ENCODE peak calls at places on chromosomes 5 and 9, in five cellular contexts. X is ovary, E is A549, F is esophagus muscularis mucosa, S is HepG2. H is an unnamed sample.

GRCh38 chr5:101678494-101679193 is 617.4 kb downstream of the SLCO4C1 start:
- DNase-seq in S (peak; percentile 52), F (no peak), X (no peak), E (peak; percentile 76), H (peak; percentile 64)

GRCh38 chr5:153222956-153223355 is 267.5 kb upstream of the GRIA1 start:
- DNase-seq in X (no peak), S (no peak), F (no peak), E (no peak), H (no peak)

GRCh38 chr5:143985832-143986485 is 174.0 kb downstream of the HMHB1 start:
- DNase-seq in F (no peak), S (no peak), X (no peak), E (no peak), H (no peak)

GRCh38 chr9:91428431-91428830 is 4.8 kb upstream of the NFIL3 start:
- DNase-seq in S (no peak), E (no peak), F (no peak), X (no peak), H (no peak)

GRCh38 chr5:125033602-125034001 is 287.2 kb upstream of the ZNF608 start:
- DNase-seq in S (no peak), F (no peak), X (no peak), E (no peak), H (no peak)

GRCh38 chr5:148482697-148483462 is 99.1 kb downstream of the FBXO38 start:
- DNase-seq in X (peak; percentile 7), E (peak; percentile 72), S (peak; percentile 67), F (no peak), H (no peak)

GRCh38 chr5:20660588-20660987 is 672.6 kb upstream of the CDH18 start:
- DNase-seq in X (no peak), F (no peak), S (no peak), E (no peak), H (no peak)

GRCh38 chr5:8538813-8539212 is 669.9 kb downstream of the MTRR start:
- DNase-seq in E (no peak), S (no peak), X (no peak), F (no peak), H (no peak)

GRCh38 chr9:88535226-88535931 is 401 bp downstream of the NXNL2 start:
- DNase-seq in F (no peak), X (no peak), E (peak; percentile 31), S (no peak), H (no peak)

GRCh38 chr5:117461403-117461802 is 886.8 kb upstream of the SEMA6A start:
- DNase-seq in E (no peak), S (no peak), X (no peak), F (no peak), H (no peak)

GRCh38 chr5:36880761-36881160 is 4.2 kb downstream of the NIPBL start:
- DNase-seq in E (no peak), F (no peak), X (no peak), S (no peak), H (no peak)

GRCh38 chr5:122053181-122054109 is 24.6 kb downstream of the LOX start:
- DNase-seq in S (no peak), F (no peak), X (no peak), E (no peak), H (peak; percentile 64)

GRCh38 chr9:78439192-78439865 is 142.4 kb downstream of the PSAT1 start:
- DNase-seq in X (peak; percentile 53), E (peak; percentile 87), F (no peak), S (peak; percentile 66), H (peak; percentile 90)

GRCh38 chr9:26975728-26976707 is 19.8 kb downstream of the IFT74 start:
- DNase-seq in S (peak; percentile 32), X (no peak), F (no peak), E (peak; percentile 72), H (no peak)

GRCh38 chr5:37501152-37501551 is 122.0 kb downstream of the WDR70 start:
- DNase-seq in X (no peak), F (no peak), E (peak; percentile 7), S (peak; percentile 3), H (no peak)

GRCh38 chr5:158621381-158621780 is 478.3 kb downstream of the EBF1 start:
- DNase-seq in E (no peak), F (no peak), S (no peak), X (no peak), H (no peak)

GRCh38 chr5:31273161-31273560 is 79.7 kb downstream of the CDH6 start:
- DNase-seq in S (no peak), X (no peak), E (no peak), F (no peak), H (no peak)

GRCh38 chr5:172901012-172901780 is 58.0 kb upstream of the RPL26L1 start:
- DNase-seq in F (no peak), E (peak; percentile 94), X (peak; percentile 89), S (peak; percentile 22), H (peak; percentile 94)

GRCh38 chr9:73780916-73781315 is 629.3 kb downstream of the ANXA1 start:
- DNase-seq in E (peak; percentile 1), X (no peak), F (no peak), S (no peak), H (no peak)

GRCh38 chr9:115946530-115946929 is 207.1 kb upstream of the PAPPA start:
- DNase-seq in E (peak; percentile 95), F (no peak), X (no peak), S (peak; percentile 88), H (no peak)

GRCh38 chr5:111299067-111299481 is 74.9 kb downstream of the CAMK4 start:
- DNase-seq in F (no peak), X (no peak), S (peak; percentile 4), E (peak; percentile 2), H (peak; percentile 65)

GRCh38 chr5:148909001-148909400 is 82.6 kb downstream of the ADRB2 start:
- DNase-seq in F (no peak), X (no peak), E (no peak), S (no peak), H (no peak)

GRCh38 chr9:97874617-97875016 is 21.6 kb downstream of the FOXE1 start:
- DNase-seq in X (no peak), E (no peak), F (no peak), S (no peak), H (no peak)

GRCh38 chr5:39670391-39670790 is 245.6 kb upstream of the DAB2 start:
- DNase-seq in S (no peak), E (no peak), X (no peak), F (no peak), H (no peak)

GRCh38 chr5:72138943-72139467 is 31.7 kb downstream of the MAP1B start:
- DNase-seq in E (no peak), S (no peak), F (no peak), X (peak; percentile 39), H (no peak)

GRCh38 chr5:76688836-76689235 is 27.1 kb upstream of the F2R start:
- DNase-seq in X (no peak), S (no peak), F (no peak), E (no peak), H (no peak)

GRCh38 chr5:55172937-55173695 is at the start of gene CDC20B:
- DNase-seq in F (peak; percentile 89), E (peak; percentile 68), X (peak; percentile 41), S (peak; percentile 23), H (peak; percentile 78)

GRCh38 chr9:28779240-28779639 is 1206.0 kb upstream of the C9orf72 start:
- DNase-seq in X (no peak), F (no peak), S (no peak), E (no peak), H (no peak)

GRCh38 chr9:98532147-98532546 is 176.6 kb downstream of the GABBR2 start:
- DNase-seq in E (no peak), X (no peak), S (no peak), F (no peak), H (no peak)

GRCh38 chr5:169433221-169433651 is 132.3 kb upstream of the SLIT3 start:
- DNase-seq in E (no peak), X (no peak), S (no peak), F (no peak), H (no peak)

GRCh38 chr9:11457809-11458785 is 845.3 kb upstream of the PTPRD start:
- DNase-seq in S (no peak), X (no peak), E (no peak), F (no peak), H (no peak)

GRCh38 chr5:50854082-50854481 is 187.6 kb downstream of the PARP8 start:
- DNase-seq in F (no peak), X (no peak), S (no peak), E (no peak), H (no peak)
- TF ChIP-seq EP300 in F (no peak), X (no peak), S (no peak), E (no peak), H (no peak)

DNA sequence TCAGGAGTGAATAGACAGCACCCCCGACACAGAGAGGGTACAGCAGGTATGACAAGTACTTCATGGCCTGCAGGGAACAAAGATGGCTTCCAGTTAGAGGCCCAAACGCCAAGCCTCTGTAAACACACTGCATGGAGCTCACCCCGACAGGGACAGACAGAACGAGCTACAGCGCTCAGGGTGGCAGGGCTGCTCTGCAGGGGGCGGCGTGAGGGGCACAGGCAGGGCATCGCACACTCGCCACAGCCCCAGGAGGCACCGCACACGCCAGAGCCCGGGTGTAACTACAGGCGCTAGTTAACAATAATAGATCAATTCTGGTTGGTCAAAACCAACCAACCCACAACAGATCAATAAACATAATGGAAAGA is 21.1 kb downstream of the CLPTM1L start:
- DNase-seq in S (no peak), F (no peak), E (no peak), X (no peak), H (peak; percentile 44)
- H3K4me1 ChIP-seq in S (peaks cover 28% of the 10 kb centered on the region), F (peaks cover 14% of the 10 kb centered on the region), E (peaks cover 24% of the 10 kb centered on the region), X (no peaks in the 10 kb centered on the region), H (no peaks in the 10 kb centered on the region)

DNA sequence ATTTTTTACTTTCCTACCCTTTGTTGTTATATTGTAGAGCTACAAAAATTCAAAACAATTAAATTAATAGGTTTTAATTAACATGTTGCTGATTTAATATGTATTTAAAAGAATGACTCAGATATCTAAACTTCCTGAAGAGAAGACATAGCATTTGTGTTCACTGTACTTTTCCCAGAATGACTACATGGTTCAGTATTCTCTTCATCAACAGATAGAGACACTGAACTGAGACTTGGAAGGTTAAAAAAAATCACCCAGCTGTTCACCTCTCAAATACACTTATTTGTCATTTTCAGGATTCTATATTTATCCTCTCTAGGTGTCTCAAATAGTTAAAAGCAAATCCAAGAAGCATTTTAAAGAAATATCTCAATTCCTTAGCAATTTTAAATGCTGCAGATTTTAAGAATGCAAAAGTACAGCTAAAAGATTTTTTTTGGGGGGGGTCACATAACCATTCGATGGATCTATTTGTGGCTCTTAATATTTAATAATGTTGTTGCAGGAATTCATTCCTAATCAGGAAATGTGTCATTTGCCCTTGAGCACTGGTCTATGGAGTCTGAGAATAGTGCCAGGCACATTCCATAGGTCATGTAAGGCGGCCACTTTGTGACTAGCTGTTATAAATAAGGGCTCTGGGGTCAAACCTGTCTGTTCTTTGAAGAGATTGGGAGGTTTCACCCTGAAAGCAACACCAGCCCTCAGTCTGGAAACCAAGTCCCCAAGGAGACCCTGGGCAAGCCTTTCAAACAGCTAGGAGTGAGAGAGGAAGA is 463.1 kb downstream of the NR2F1-AS1 start:
- DNase-seq in X (no peak), E (no peak), S (no peak), F (no peak), H (no peak)
- TF ChIP-seq POLR2A in X (no peak), E (no peak), S (no peak), F (no peak), H (no peak)

GRCh38 chr5:146582015-146582414 is 66.0 kb upstream of the GPR151 start:
- DNase-seq in F (no peak), X (no peak), S (no peak), E (no peak), H (no peak)
- TF ChIP-seq EP300 in F (no peak), X (no peak), S (no peak), E (no peak), H (no peak)

H was measured in sigmoid colon.